ENCODE peak calls at places on chromosome 16, in ten cellular contexts. S is PC-9, Q is nephron progenitor cell, J is GM20000, C is mucosa of descending colon, N is IMR-90, I is neural crest cell, U is astrocyte of the cerebellum, Z is AG04450, Y is WTC11. X is an unnamed sample.

GRCh38 chr16:24977673-24978065 is 37.5 kb downstream of the ARHGAP17 start:
- DNase-seq in Q (no peak), Z (peak; percentile 48), I (no peak), S (no peak), J (no peak), Y (no peak), U (peak; percentile 48), C (no peak), N (peak; percentile 83), X (no peak)

GRCh38 chr16:6625606-6626005 is 707.0 kb upstream of the RBFOX1 start:
- DNase-seq in U (no peak), C (no peak), Q (no peak), Z (no peak), I (no peak), Y (no peak), S (no peak), J (no peak), N (no peak), X (no peak)

GRCh38 chr16:28212532-28212873 is 738 bp upstream of the XPO6 start:
- DNase-seq in Y (no peak), Z (no peak), C (no peak), S (no peak), N (peak; percentile 26), I (no peak), Q (no peak), J (no peak), U (no peak), X (no peak)

GRCh38 chr16:75099075-75099667 is 17.4 kb downstream of the LDHD start:
- DNase-seq in I (no peak), U (no peak), Z (no peak), Q (no peak), Y (no peak), C (no peak), N (no peak), J (no peak), S (no peak), X (no peak)

GRCh38 chr16:29303520-29303919 is 103.0 kb downstream of the NPIPB11 start:
- DNase-seq in N (no peak), C (no peak), Z (no peak), I (no peak), Q (no peak), Y (no peak), J (no peak), S (no peak), U (no peak), X (no peak)

GRCh38 chr16:25126820-25127232 is 15.3 kb downstream of the LCMT1 start:
- DNase-seq in C (peak; percentile 75), Q (no peak), S (peak; percentile 81), J (no peak), U (peak; percentile 80), I (no peak), Y (no peak), N (peak; percentile 91), Z (peak; percentile 54), X (peak; percentile 41)

GRCh38 chr16:10738231-10739077 is 5.2 kb upstream of the NUBP1 start:
- DNase-seq in J (peak; percentile 65), U (no peak), Y (no peak), S (peak; percentile 88), N (peak; percentile 78), Q (no peak), C (no peak), Z (no peak), I (no peak), X (peak; percentile 67)

GRCh38 chr16:84509032-84509950 is 4.8 kb upstream of the MEAK7 start:
- DNase-seq in U (no peak), Y (peak; percentile 11), I (no peak), N (no peak), S (no peak), Q (no peak), Z (no peak), C (no peak), J (no peak), X (no peak)

GRCh38 chr16:85610059-85610445 is 3.1 kb upstream of the GSE1 start:
- DNase-seq in Z (no peak), U (no peak), Y (no peak), J (no peak), S (no peak), C (no peak), Q (no peak), I (no peak), N (no peak), X (no peak)

GRCh38 chr16:70252355-70252988 is 732 bp upstream of the EXOSC6 start:
- DNase-seq in I (peak; percentile 29), N (peak; percentile 11), S (no peak), U (no peak), Z (no peak), Y (peak; percentile 77), C (no peak), Q (peak; percentile 41), J (no peak), X (peak; percentile 36)

GRCh38 chr16:55555436-55555835 is 11.0 kb upstream of the CAPNS2 start:
- DNase-seq in S (no peak), Q (no peak), J (no peak), N (peak; percentile 35), Y (no peak), Z (no peak), I (no peak), U (no peak), C (no peak), X (no peak)

GRCh38 chr16:12565423-12565822 is 238.3 kb downstream of the CPPED1 start:
- DNase-seq in J (no peak), Q (no peak), S (no peak), I (no peak), Y (no peak), N (no peak), C (no peak), U (no peak), Z (no peak), X (no peak)

GRCh38 chr16:75195811-75196790 is 10.9 kb downstream of the CTRB2 start:
- DNase-seq in Z (no peak), S (no peak), C (no peak), I (no peak), Y (no peak), Q (no peak), U (no peak), J (no peak), N (no peak), X (no peak)

GRCh38 chr16:73956592-73957495 is 339.8 kb upstream of the PSMD7 start:
- DNase-seq in U (peak; percentile 18), Y (peak; percentile 73), J (peak; percentile 57), S (no peak), C (peak; percentile 87), Q (peak; percentile 74), I (peak; percentile 76), Z (peak; percentile 20), N (peak; percentile 64), X (peak; percentile 51)

GRCh38 chr16:17359778-17360177 is 111.0 kb downstream of the XYLT1 start:
- DNase-seq in I (no peak), Q (no peak), U (no peak), J (no peak), S (no peak), C (no peak), Z (no peak), Y (no peak), N (peak; percentile 70), X (no peak)

GRCh38 chr16:1721372-1721771 is 15.4 kb downstream of the MAPK8IP3 start:
- DNase-seq in Y (no peak), Z (no peak), C (no peak), I (no peak), N (no peak), S (no peak), U (no peak), J (no peak), Q (no peak), X (no peak)

DNA sequence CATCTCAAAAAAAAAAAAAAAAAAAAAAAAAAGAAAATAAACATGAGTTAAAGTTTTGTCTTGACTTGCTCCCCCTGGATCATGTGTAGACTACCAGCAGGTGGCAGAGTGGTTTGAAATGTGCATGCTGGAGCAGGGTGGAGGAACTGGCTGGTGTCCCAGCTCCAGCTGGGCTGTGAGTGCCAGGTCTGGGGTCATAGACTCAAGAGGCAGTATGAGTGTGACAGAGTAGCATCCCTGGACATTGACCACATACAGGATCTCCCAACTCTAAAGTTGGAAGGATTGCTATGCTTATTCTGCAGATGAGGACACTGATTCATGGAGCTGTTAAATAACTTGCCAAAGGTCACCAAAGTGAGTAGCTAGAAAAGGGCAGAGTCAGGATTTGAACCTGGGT is 198.0 kb upstream of the MPHOSPH6 start:
- DNase-seq in J (no peak), S (no peak), I (no peak), N (peak; percentile 32), Z (no peak), U (no peak), Y (peak; percentile 46), Q (peak; percentile 12), C (peak; percentile 59), X (peak; percentile 44)
- TF ChIP-seq CTCF in J (peak; percentile 16), S (peak; percentile 42), I (peak; percentile 49), N (peak; percentile 25), Z (peak; percentile 28), U (peak; percentile 25), Y (no peak), Q (peak; percentile 26), C (no peak), X (no peak)

DNA sequence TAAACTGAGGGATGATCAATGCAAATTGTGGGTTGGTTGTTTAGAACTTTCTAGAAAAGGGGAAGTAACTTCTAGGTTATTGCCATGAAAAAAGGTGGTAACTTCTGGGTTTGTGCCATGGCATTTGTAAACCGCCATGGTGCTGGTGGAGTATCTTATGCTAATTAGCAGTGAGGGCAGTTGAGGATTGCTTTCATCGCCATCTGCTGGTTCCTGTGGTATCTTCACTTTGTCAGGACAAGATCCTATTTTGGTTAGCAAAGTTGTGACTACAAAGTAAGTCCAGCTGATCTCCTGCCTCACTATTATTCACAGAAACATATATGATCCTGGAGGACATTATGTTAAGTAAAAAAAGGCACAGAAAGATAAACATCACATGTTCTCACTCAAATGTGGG is 1332.3 kb downstream of the CDH11 start:
- DNase-seq in Y (no peak), C (no peak), I (no peak), J (no peak), N (no peak), U (no peak), Z (no peak), S (no peak), Q (no peak), X (no peak)
- TF ChIP-seq CTCF in Y (peak; percentile 20), C (no peak), I (peak; percentile 18), J (no peak), N (no peak), U (no peak), Z (no peak), S (no peak), Q (no peak), X (no peak)

GRCh38 chr16:57999366-57999970 is 1.0 kb downstream of the ZNF319 start:
- DNase-seq in Y (no peak), J (peak; percentile 65), S (no peak), U (no peak), C (no peak), N (peak; percentile 33), I (no peak), Q (no peak), Z (no peak), X (peak; percentile 57)
- TF ChIP-seq CTCF in Y (no peak), J (no peak), S (no peak), U (no peak), C (no peak), N (peak; percentile 15), I (peak; percentile 17), Q (no peak), Z (no peak), X (no peak)

DNA sequence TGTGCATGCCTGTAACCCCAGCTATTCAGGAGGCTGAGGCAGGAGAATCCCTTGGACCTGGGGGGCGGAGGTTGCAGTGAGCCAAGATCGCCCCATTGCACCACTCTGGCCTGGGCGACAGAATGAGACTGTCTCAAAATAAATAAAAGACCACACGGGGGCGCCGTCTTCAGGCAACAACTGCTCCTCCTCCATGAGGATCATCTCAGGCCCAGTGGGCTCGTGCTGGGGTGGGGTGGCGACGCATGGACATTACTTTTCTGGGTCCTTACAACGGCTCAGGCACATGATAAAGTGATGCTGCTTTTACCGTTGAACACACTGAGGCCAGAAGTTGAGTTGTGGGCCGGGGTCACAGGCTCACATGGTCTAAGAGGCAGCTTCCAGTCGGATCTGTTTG is 56.2 kb downstream of the PRMT7 start:
- DNase-seq in U (no peak), J (peak; percentile 63), C (peak; percentile 90), Z (no peak), I (peak; percentile 61), N (peak; percentile 9), S (no peak), Q (peak; percentile 62), Y (peak; percentile 75), X (peak; percentile 73)
- TF ChIP-seq CTCF in U (no peak), J (peak; percentile 28), C (peak; percentile 22), Z (peak; percentile 40), I (peak; percentile 61), N (peak; percentile 47), S (peak; percentile 57), Q (peak; percentile 48), Y (peak; percentile 32), X (peak; percentile 47)

X was measured in GM13976.